ENCODE peak calls at places on chromosomes 1 and 21, in nine cellular contexts. J is AG10803, L is PC-3, Z is T1000, U is nephron progenitor cell, H is tibial nerve, T is AG09309, I is KBM-7, C is heart left ventricle. B is an unnamed sample.

GRCh38 chr1:164767257-164768044 is 208.5 kb downstream of the PBX1 start:
- DNase-seq in J (peak), L (peak), Z (no peak), U (no peak), H (no peak), T (peak), I (no peak), C (no peak), B (peak)

GRCh38 chr1:103461171-103462105 is 64.1 kb upstream of the RNPC3 start:
- DNase-seq in J (peak), L (peak), Z (no peak), U (no peak), H (no peak), T (no peak), I (peak), C (no peak), B (peak)

GRCh38 chr1:187878883-187879282 is 1050.1 kb downstream of the PLA2G4A start:
- DNase-seq in J (no peak), L (no peak), Z (no peak), U (no peak), H (no peak), T (no peak), I (no peak), C (no peak), B (no peak)

GRCh38 chr1:16203550-16203949 is 8.9 kb downstream of the ARHGEF19 start:
- DNase-seq in J (no peak), L (no peak), Z (no peak), U (no peak), H (no peak), T (no peak), I (no peak), C (no peak), B (no peak)

GRCh38 chr1:20137055-20137454 is 2.1 kb upstream of the PLA2G2F start:
- DNase-seq in J (no peak), L (peak), Z (no peak), U (no peak), H (no peak), T (no peak), I (no peak), C (no peak), B (no peak)

GRCh38 chr1:34885405-34886247 is 26.1 kb upstream of the SMIM12 start:
- DNase-seq in J (peak), L (no peak), Z (no peak), U (peak), H (no peak), T (no peak), I (no peak), C (peak), B (no peak)

GRCh38 chr1:211089536-211089935 is 44.4 kb downstream of the KCNH1 start:
- DNase-seq in J (no peak), L (no peak), Z (no peak), U (no peak), H (no peak), T (no peak), I (no peak), C (no peak), B (no peak)

GRCh38 chr1:83978056-83978455 is 20.9 kb downstream of the TTLL7 start:
- DNase-seq in J (no peak), L (no peak), Z (no peak), U (no peak), H (no peak), T (no peak), I (no peak), C (no peak), B (no peak)

GRCh38 chr1:146032613-146033219 is 11.2 kb upstream of the HJV start:
- DNase-seq in J (peak), L (peak), Z (no peak), U (no peak), H (no peak), T (no peak), I (peak), C (no peak), B (peak)

GRCh38 chr21:14843991-14844390 is 220.8 kb downstream of the NRIP1 start:
- DNase-seq in J (no peak), L (no peak), Z (no peak), U (no peak), H (no peak), T (no peak), I (no peak), C (no peak), B (no peak)

GRCh38 chr1:151728151-151728711 is 6.9 kb downstream of the RIIAD1 start:
- DNase-seq in J (peak), L (no peak), Z (no peak), U (peak), H (no peak), T (peak), I (no peak), C (no peak), B (no peak)

GRCh38 chr1:3469849-3470649 is 15.6 kb downstream of the ARHGEF16 start:
- DNase-seq in J (no peak), L (no peak), Z (no peak), U (no peak), H (no peak), T (no peak), I (no peak), C (peak), B (no peak)

GRCh38 chr1:75587692-75588091 is 23.2 kb downstream of the SLC44A5 start:
- DNase-seq in J (no peak), L (no peak), Z (no peak), U (no peak), H (no peak), T (no peak), I (no peak), C (no peak), B (no peak)

GRCh38 chr1:200899451-200899915 is 4.8 kb downstream of the INAVA start:
- DNase-seq in J (no peak), L (no peak), Z (no peak), U (no peak), H (no peak), T (no peak), I (no peak), C (no peak), B (no peak)

GRCh38 chr1:162284206-162284955 is 92.3 kb downstream of the SPATA46 start:
- DNase-seq in J (no peak), L (no peak), Z (no peak), U (no peak), H (no peak), T (no peak), I (no peak), C (no peak), B (no peak)

GRCh38 chr1:172637522-172637921 is 21.4 kb upstream of the FASLG start:
- DNase-seq in J (peak), L (peak), Z (peak), U (no peak), H (no peak), T (no peak), I (no peak), C (no peak), B (peak)

GRCh38 chr1:117346206-117346928 is 20.9 kb upstream of the MAN1A2 start:
- DNase-seq in J (peak), L (peak), Z (no peak), U (no peak), H (no peak), T (no peak), I (no peak), C (no peak), B (no peak)

GRCh38 chr1:154157520-154158306 is 2.8 kb upstream of the NUP210L start:
- DNase-seq in J (no peak), L (no peak), Z (no peak), U (no peak), H (no peak), T (no peak), I (no peak), C (no peak), B (no peak)

GRCh38 chr1:108913105-108913948 is 36.5 kb downstream of the GPSM2 start:
- DNase-seq in J (no peak), L (no peak), Z (no peak), U (no peak), H (no peak), T (no peak), I (no peak), C (no peak), B (no peak)

GRCh38 chr1:200207711-200208126 is 180.2 kb downstream of the NR5A2 start:
- DNase-seq in J (peak), L (peak), Z (no peak), U (no peak), H (no peak), T (no peak), I (peak), C (no peak), B (no peak)

GRCh38 chr1:94790246-94790645 is 29.9 kb upstream of the SLC44A3 start:
- DNase-seq in J (peak), L (no peak), Z (no peak), U (no peak), H (no peak), T (no peak), I (no peak), C (no peak), B (no peak)

GRCh38 chr21:42652527-42653491 is 612 bp upstream of the PDE9A start:
- DNase-seq in J (peak), L (peak), Z (no peak), U (peak), H (peak), T (no peak), I (no peak), C (peak), B (peak)

B was measured in kidney tubule cell.